ENCODE peak calls at places on chromosome 6, in four cellular contexts. One of them, this sample, is unnamed.

GRCh38 chr6:145540741-145541140 is 194.6 kb downstream of the EPM2A start:
- DNase-seq in breast epithelium: no peak
- DNase-seq in tibial nerve: no peak
- DNase-seq in body of pancreas: no peak
- DNase-seq in this sample: no peak

GRCh38 chr6:292506-293184 is 358 bp downstream of the DUSP22 start:
- DNase-seq in breast epithelium: no peak
- DNase-seq in tibial nerve: peak; percentile 54
- DNase-seq in body of pancreas: peak; percentile 83
- DNase-seq in this sample: peak; percentile 84

GRCh38 chr6:107716688-107717089 is 107.4 kb downstream of the SCML4 start:
- DNase-seq in breast epithelium: no peak
- DNase-seq in tibial nerve: no peak
- DNase-seq in body of pancreas: peak; percentile 25
- DNase-seq in this sample: peak; percentile 74

GRCh38 chr6:42030585-42031506 is 19.5 kb upstream of the TAF8 start:
- DNase-seq in breast epithelium: no peak
- DNase-seq in tibial nerve: no peak
- DNase-seq in body of pancreas: no peak
- DNase-seq in this sample: peak; percentile 73

GRCh38 chr6:82954937-82955577 is 110.6 kb downstream of the UBE3D start:
- DNase-seq in breast epithelium: no peak
- DNase-seq in tibial nerve: no peak
- DNase-seq in body of pancreas: no peak
- DNase-seq in this sample: no peak

GRCh38 chr6:96841241-96841824 is 4.1 kb upstream of the GPR63 start:
- DNase-seq in breast epithelium: no peak
- DNase-seq in tibial nerve: no peak
- DNase-seq in body of pancreas: no peak
- DNase-seq in this sample: no peak

GRCh38 chr6:147660334-147661311 is 152.1 kb downstream of the SAMD5 start:
- DNase-seq in breast epithelium: no peak
- DNase-seq in tibial nerve: no peak
- DNase-seq in body of pancreas: no peak
- DNase-seq in this sample: no peak

GRCh38 chr6:100035873-100036653 is 42.0 kb upstream of the MCHR2 start:
- DNase-seq in breast epithelium: no peak
- DNase-seq in tibial nerve: no peak
- DNase-seq in body of pancreas: no peak
- DNase-seq in this sample: no peak

GRCh38 chr6:99219788-99220187 is 129.7 kb downstream of the FAXC start:
- DNase-seq in breast epithelium: no peak
- DNase-seq in tibial nerve: no peak
- DNase-seq in body of pancreas: peak; percentile 5
- DNase-seq in this sample: peak; percentile 93

DNA sequence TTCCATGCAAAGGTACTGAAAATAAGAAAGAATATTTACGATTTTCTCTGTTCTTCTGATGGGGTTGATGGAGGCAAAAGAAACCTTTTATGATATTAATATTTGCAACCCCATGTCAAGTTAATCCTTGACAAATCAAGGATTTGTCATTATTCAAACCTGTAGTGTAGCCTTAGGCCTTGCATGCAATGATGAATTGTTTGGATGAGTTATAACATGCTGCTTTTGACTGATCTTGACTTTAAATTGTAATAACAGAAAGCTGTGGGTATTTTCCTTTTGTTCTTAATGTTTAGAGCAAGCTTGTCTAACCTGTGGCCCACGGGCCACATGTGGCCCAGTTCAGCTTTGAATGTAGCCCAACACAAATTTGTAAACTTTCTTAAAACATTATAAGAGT is 13.0 kb upstream of the BAG2 start:
- DNase-seq in breast epithelium: no peak
- DNase-seq in tibial nerve: no peak
- DNase-seq in body of pancreas: no peak
- DNase-seq in this sample: no peak
- TF ChIP-seq CTCF in breast epithelium: no peak
- TF ChIP-seq CTCF in tibial nerve: no peak
- TF ChIP-seq CTCF in body of pancreas: no peak
- TF ChIP-seq CTCF in this sample: no peak

DNA sequence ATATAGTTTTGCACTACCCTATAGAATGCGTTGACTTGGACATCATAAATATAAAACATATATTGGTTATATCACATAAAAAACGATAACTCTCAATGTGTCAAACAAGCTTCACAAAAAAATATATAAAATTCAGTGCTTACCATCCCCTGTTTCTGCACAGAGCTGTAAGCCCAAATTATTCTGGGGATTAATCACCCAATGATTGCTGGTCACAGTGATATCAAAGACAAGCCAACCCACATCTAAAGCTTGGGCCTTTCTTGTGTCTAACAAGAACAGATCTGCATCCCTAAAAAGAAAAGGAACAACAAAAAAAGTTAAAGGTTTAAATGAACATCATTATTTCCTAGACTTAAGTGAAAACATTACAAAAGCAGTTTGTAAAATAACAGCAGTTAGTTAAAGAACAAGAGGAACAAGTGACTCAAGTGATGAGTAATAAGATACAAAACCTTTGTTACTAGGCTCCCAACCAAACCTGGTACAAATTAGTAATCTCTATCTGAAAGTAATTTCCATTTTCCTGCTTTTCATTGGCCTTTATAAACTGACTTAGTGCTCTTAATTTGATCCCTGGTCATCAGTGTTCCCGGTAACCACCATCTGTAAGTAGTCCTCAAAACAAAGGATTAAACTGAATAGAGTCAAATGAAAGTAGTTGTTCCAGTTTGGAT is 81.1 kb downstream of the BMP5 start:
- DNase-seq in breast epithelium: no peak
- DNase-seq in tibial nerve: no peak
- DNase-seq in body of pancreas: no peak
- DNase-seq in this sample: no peak
- H3K27ac ChIP-seq in breast epithelium: no peak overlapping the region
- H3K27ac ChIP-seq in tibial nerve: peak overlapping the region; percentile 29
- H3K27ac ChIP-seq in body of pancreas: no peak overlapping the region
- H3K27ac ChIP-seq in this sample: no peak overlapping the region

GRCh38 chr6:142474446-142475289 is 172.9 kb downstream of the ADGRG6 start:
- DNase-seq in breast epithelium: no peak
- DNase-seq in tibial nerve: no peak
- DNase-seq in body of pancreas: no peak
- DNase-seq in this sample: peak; percentile 91
- H3K4me3 ChIP-seq in breast epithelium: no peak overlapping the region
- H3K4me3 ChIP-seq in tibial nerve: no peak overlapping the region
- H3K4me3 ChIP-seq in body of pancreas: no peak overlapping the region
- H3K4me3 ChIP-seq in this sample: no peak overlapping the region

GRCh38 chr6:165889636-165890403 is 226.8 kb upstream of the PDE10A start:
- DNase-seq in breast epithelium: no peak
- DNase-seq in tibial nerve: no peak
- DNase-seq in body of pancreas: peak; percentile 17
- DNase-seq in this sample: peak; percentile 87
- TF ChIP-seq CTCF in breast epithelium: no peak
- TF ChIP-seq CTCF in tibial nerve: peak; percentile 16
- TF ChIP-seq CTCF in body of pancreas: peak; percentile 61
- TF ChIP-seq CTCF in this sample: peak; percentile 81

DNA sequence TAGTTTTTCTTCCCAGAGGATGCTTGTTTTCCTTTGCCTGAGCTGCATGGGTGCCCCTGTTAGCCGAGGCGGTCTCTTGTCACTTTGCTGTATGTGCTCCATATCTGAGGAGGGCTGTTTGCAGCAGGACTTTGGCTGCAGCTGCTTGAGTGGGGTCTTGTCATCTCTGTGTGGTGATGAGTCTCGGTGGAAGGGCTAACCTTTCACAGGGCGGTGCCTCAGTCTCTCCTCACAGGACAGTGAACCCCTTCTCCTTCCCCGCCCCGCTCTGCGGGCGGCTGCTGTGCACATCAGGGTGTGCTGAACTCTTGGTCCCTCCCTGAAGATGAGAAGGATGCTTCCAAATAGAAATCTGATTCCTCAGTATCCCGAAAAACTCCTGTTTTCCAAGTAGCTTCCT is 75.1 kb downstream of the SYNJ2 start:
- DNase-seq in breast epithelium: no peak
- DNase-seq in tibial nerve: no peak
- DNase-seq in body of pancreas: no peak
- DNase-seq in this sample: no peak
- H3K27ac ChIP-seq in breast epithelium: no peak overlapping the region
- H3K27ac ChIP-seq in tibial nerve: no peak overlapping the region
- H3K27ac ChIP-seq in body of pancreas: no peak overlapping the region
- H3K27ac ChIP-seq in this sample: no peak overlapping the region

DNA sequence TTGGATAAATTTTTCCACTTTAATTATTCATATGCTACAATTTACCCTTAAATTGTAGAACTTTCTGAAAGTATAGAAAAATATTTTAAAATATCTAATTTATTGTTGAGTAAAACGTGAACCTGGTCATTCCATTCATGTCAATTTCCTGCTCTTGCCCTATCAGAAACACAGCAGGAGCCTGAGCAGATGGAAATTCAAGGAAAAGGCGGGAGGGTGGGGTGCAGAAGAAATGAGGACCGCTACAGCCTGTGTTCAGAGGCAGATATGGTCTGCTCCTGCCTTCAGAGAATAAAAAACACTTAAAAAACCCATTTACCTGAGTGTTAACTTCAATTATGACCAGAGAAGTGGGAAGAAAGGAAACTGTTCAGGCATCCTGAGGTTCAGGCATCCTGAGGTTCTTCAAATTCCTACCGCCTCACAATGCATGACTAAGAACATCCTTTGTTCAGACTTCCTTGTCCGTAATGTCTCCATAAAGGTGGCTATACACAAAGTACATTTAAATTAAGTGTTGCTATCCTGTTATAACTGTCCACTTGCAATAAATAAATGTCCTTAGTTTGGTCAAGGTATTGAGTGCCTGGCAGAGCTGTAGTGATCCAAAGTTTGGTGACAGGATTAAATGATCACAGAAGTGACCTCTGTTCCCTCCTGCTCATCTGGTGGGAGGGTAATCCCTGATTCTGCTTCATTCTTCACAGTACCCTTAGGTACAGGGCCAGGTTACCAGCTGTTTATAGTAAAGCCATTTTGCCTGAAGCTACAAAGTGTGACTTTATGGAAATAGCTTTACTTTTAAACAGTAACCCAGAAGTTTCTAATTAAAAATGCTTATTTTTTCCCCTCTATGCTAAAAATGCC is 109.1 kb downstream of the MAN1A1 start:
- DNase-seq in breast epithelium: no peak
- DNase-seq in tibial nerve: no peak
- DNase-seq in body of pancreas: no peak
- DNase-seq in this sample: peak; percentile 52
- H3K4me3 ChIP-seq in breast epithelium: no peak overlapping the region
- H3K4me3 ChIP-seq in tibial nerve: no peak overlapping the region
- H3K4me3 ChIP-seq in body of pancreas: no peak overlapping the region
- H3K4me3 ChIP-seq in this sample: no peak overlapping the region

GRCh38 chr6:13331516-13332348 is 3.4 kb upstream of the TBC1D7 start:
- DNase-seq in breast epithelium: no peak
- DNase-seq in tibial nerve: no peak
- DNase-seq in body of pancreas: no peak
- DNase-seq in this sample: peak; percentile 43
- TF ChIP-seq CTCF in breast epithelium: peak; percentile 28
- TF ChIP-seq CTCF in tibial nerve: peak; percentile 66
- TF ChIP-seq CTCF in body of pancreas: peak; percentile 61
- TF ChIP-seq CTCF in this sample: peak; percentile 74

GRCh38 chr6:5034736-5035135 is 30.9 kb upstream of the RPP40 start:
- DNase-seq in breast epithelium: no peak
- DNase-seq in tibial nerve: no peak
- DNase-seq in body of pancreas: no peak
- DNase-seq in this sample: no peak

GRCh38 chr6:5030596-5031136 is 26.8 kb upstream of the RPP40 start:
- DNase-seq in breast epithelium: peak; percentile 85
- DNase-seq in tibial nerve: peak; percentile 47
- DNase-seq in body of pancreas: peak; percentile 76
- DNase-seq in this sample: peak; percentile 96

GRCh38 chr6:5034328-5034727 is 30.5 kb upstream of the RPP40 start:
- DNase-seq in breast epithelium: no peak
- DNase-seq in tibial nerve: no peak
- DNase-seq in body of pancreas: no peak
- DNase-seq in this sample: no peak

GRCh38 chr6:5031150-5031549 is 27.3 kb upstream of the RPP40 start:
- DNase-seq in breast epithelium: no peak
- DNase-seq in tibial nerve: no peak
- DNase-seq in body of pancreas: no peak
- DNase-seq in this sample: no peak

DNA sequence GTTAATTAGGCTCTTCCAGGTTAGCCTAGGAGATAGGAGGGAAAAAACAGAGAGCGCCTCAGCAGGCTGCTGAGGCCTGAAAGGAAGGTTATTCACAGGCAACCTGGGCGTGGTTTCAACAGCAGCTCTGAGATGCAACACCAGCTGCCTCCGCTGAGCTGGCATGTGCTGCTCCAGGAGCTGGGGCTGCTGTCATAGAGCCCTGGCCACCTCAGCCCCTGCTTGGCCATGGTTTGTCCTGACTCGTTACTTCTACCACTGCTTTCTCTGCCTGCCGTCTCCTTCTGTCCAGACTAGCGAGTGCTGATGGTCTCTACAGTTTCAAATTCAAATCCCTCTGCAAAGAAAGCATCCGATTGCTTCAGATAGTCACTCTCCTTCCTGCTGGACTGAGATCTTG is 32.5 kb upstream of the RPP40 start:
- DNase-seq in breast epithelium: no peak
- DNase-seq in tibial nerve: no peak
- DNase-seq in body of pancreas: no peak
- DNase-seq in this sample: peak; percentile 94
- H3K27ac ChIP-seq in breast epithelium: no peak overlapping the region
- H3K27ac ChIP-seq in tibial nerve: no peak overlapping the region
- H3K27ac ChIP-seq in body of pancreas: no peak overlapping the region
- H3K27ac ChIP-seq in this sample: no peak overlapping the region

This sample was measured in endodermal cell.